ENCODE peak calls at places on chromosome 15, in ten cellular contexts. L is fibroblast of pulmonary artery, M is AG04450, X is brain microvascular endothelial cell, Z is H9, O is cardiac fibroblast, U is osteocyte, D is heart left ventricle, A is GM20000, N is nephron progenitor cell. G is an unnamed sample.

GRCh38 chr15:58517682-58518525 is 86.1 kb downstream of the LIPC start:
- DNase-seq in O (no peak), A (peak), Z (no peak), X (no peak), D (no peak), U (no peak), L (no peak), M (no peak), N (no peak), G (no peak)

GRCh38 chr15:33720952-33721351 is 247.3 kb upstream of the CHRM5 start:
- DNase-seq in D (no peak), U (no peak), O (peak), Z (no peak), N (no peak), L (peak), M (no peak), A (no peak), X (peak), G (no peak)

GRCh38 chr15:36831125-36831914 is 251.9 kb downstream of the CDIN1 start:
- DNase-seq in O (no peak), A (peak), N (no peak), L (peak), U (no peak), Z (no peak), M (peak), X (peak), D (no peak), G (no peak)

GRCh38 chr15:90400759-90401314 is 12.8 kb downstream of the IQGAP1 start:
- DNase-seq in X (peak), A (peak), L (peak), O (peak), U (peak), D (peak), M (peak), N (peak), Z (peak), G (no peak)

GRCh38 chr15:90774731-90775521 is 57.8 kb downstream of the BLM start:
- DNase-seq in L (peak), A (no peak), U (no peak), O (no peak), Z (no peak), M (peak), X (peak), D (no peak), N (no peak), G (no peak)

GRCh38 chr15:58146734-58147133 is 8.6 kb downstream of the AQP9 start:
- DNase-seq in L (no peak), O (peak), Z (no peak), D (no peak), U (no peak), N (no peak), X (no peak), M (no peak), A (no peak), G (no peak)

GRCh38 chr15:99128411-99128810 is 23.5 kb downstream of the SYNM start:
- DNase-seq in A (no peak), U (no peak), O (no peak), Z (no peak), M (no peak), N (no peak), D (no peak), X (no peak), L (no peak), G (no peak)

GRCh38 chr15:74214324-74215021 is 11.9 kb upstream of the STRA6 start:
- DNase-seq in Z (no peak), M (no peak), O (no peak), D (no peak), X (no peak), N (no peak), U (no peak), L (no peak), A (no peak), G (no peak)

GRCh38 chr15:74464216-74464615 is 3.3 kb upstream of the UBL7 start:
- DNase-seq in Z (no peak), M (no peak), X (no peak), D (no peak), L (no peak), O (no peak), N (no peak), A (no peak), U (no peak), G (no peak)

GRCh38 chr15:60044636-60045273 is 40.6 kb downstream of the FOXB1 start:
- DNase-seq in N (no peak), M (no peak), Z (no peak), A (no peak), L (no peak), U (no peak), D (no peak), O (no peak), X (no peak), G (no peak)

GRCh38 chr15:86505951-86506350 is 426.3 kb downstream of the AGBL1 start:
- DNase-seq in D (no peak), O (no peak), L (no peak), Z (no peak), X (no peak), A (no peak), U (no peak), N (no peak), M (no peak), G (no peak)

GRCh38 chr15:59203572-59203971 is 3.1 kb upstream of the LDHAL6B start:
- DNase-seq in M (no peak), N (no peak), Z (no peak), U (no peak), O (no peak), A (no peak), X (no peak), D (no peak), L (no peak), G (no peak)

GRCh38 chr15:97078556-97078955 is 748.1 kb downstream of the NR2F2 start:
- DNase-seq in X (no peak), N (no peak), O (no peak), A (no peak), Z (no peak), L (no peak), U (no peak), D (no peak), M (no peak), G (no peak)

GRCh38 chr15:61840090-61840489 is 220.2 kb downstream of the VPS13C start:
- DNase-seq in D (no peak), U (no peak), X (no peak), A (no peak), M (no peak), O (no peak), L (no peak), Z (no peak), N (no peak), G (no peak)

GRCh38 chr15:99155961-99156443 is 51.1 kb downstream of the SYNM start:
- DNase-seq in L (no peak), D (no peak), M (no peak), Z (no peak), A (no peak), O (peak), U (no peak), N (no peak), X (no peak), G (no peak)

GRCh38 chr15:37979597-37979996 is 45.2 kb downstream of the TMCO5A start:
- DNase-seq in A (no peak), U (no peak), M (no peak), O (no peak), X (no peak), N (no peak), D (no peak), L (no peak), Z (no peak), G (no peak)

GRCh38 chr15:83897037-83897436 is 243.1 kb downstream of the ADAMTSL3 start:
- DNase-seq in X (no peak), U (no peak), D (no peak), L (no peak), A (no peak), M (no peak), O (no peak), Z (no peak), N (no peak), G (no peak)

GRCh38 chr15:77840962-77841361 is 208.2 kb upstream of the LINGO1 start:
- DNase-seq in M (peak), A (no peak), N (no peak), D (no peak), L (peak), U (no peak), Z (peak), O (peak), X (peak), G (no peak)

GRCh38 chr15:85583404-85584390 is 203.3 kb downstream of the AKAP13 start:
- DNase-seq in L (no peak), U (no peak), Z (no peak), M (no peak), D (peak), X (no peak), O (peak), N (peak), A (peak), G (peak)

GRCh38 chr15:73934281-73934680 is 8.0 kb downstream of the LOXL1 start:
- DNase-seq in D (no peak), A (no peak), U (no peak), N (no peak), X (no peak), L (no peak), Z (no peak), O (no peak), M (no peak), G (no peak)

GRCh38 chr15:27865926-27866325 is 233.2 kb downstream of the OCA2 start:
- DNase-seq in M (no peak), O (no peak), D (no peak), L (no peak), X (no peak), Z (no peak), U (peak), A (no peak), N (no peak), G (no peak)

GRCh38 chr15:63312286-63312685 is 34.9 kb downstream of the APH1B start:
- DNase-seq in D (no peak), A (no peak), X (no peak), L (no peak), Z (no peak), M (no peak), N (no peak), O (no peak), U (no peak), G (no peak)

GRCh38 chr15:89329329-89330084 is 5.1 kb downstream of the POLG start:
- DNase-seq in X (no peak), U (no peak), Z (no peak), L (no peak), D (no peak), N (no peak), A (no peak), O (no peak), M (no peak), G (no peak)

GRCh38 chr15:41804920-41805666 is 22.8 kb upstream of the JMJD7 start:
- DNase-seq in U (no peak), X (no peak), Z (no peak), N (no peak), A (no peak), L (no peak), M (no peak), D (no peak), O (no peak), G (no peak)

GRCh38 chr15:75342221-75342620 is 4.6 kb upstream of the NEIL1 start:
- DNase-seq in L (no peak), O (no peak), A (no peak), Z (no peak), D (no peak), U (no peak), X (no peak), N (no peak), M (no peak), G (no peak)

GRCh38 chr15:43518073-43518761 is 809 bp downstream of the MAP1A start:
- DNase-seq in D (peak), U (no peak), L (peak), N (peak), Z (peak), X (no peak), A (no peak), O (peak), M (no peak), G (no peak)

GRCh38 chr15:68442041-68442440 is 10.1 kb upstream of the ITGA11 start:
- DNase-seq in L (no peak), O (no peak), U (peak), M (no peak), X (no peak), A (no peak), Z (peak), D (no peak), N (no peak), G (no peak)

GRCh38 chr15:80823120-80823519 is 44.0 kb downstream of the CEMIP start:
- DNase-seq in M (no peak), O (no peak), N (no peak), X (no peak), U (no peak), Z (peak), D (no peak), A (no peak), L (no peak), G (no peak)

GRCh38 chr15:88982304-88982945 is 69.2 kb upstream of the MFGE8 start:
- DNase-seq in A (peak), Z (no peak), L (peak), O (peak), N (no peak), U (peak), D (peak), M (no peak), X (peak), G (no peak)

GRCh38 chr15:75446146-75446545 is 5.3 kb downstream of the SIN3A start:
- DNase-seq in D (no peak), A (no peak), U (no peak), L (no peak), X (no peak), M (no peak), N (no peak), O (no peak), Z (no peak), G (no peak)

GRCh38 chr15:65824031-65824743 is 32.1 kb upstream of the DENND4A start:
- DNase-seq in M (no peak), Z (peak), O (peak), A (peak), U (peak), X (peak), L (peak), D (peak), N (peak), G (no peak)

GRCh38 chr15:64938192-64938591 is 26.5 kb downstream of the ANKDD1A start:
- DNase-seq in X (peak), L (peak), O (peak), Z (no peak), U (peak), A (no peak), D (no peak), N (no peak), M (no peak), G (no peak)

GRCh38 chr15:99343836-99344551 is 92.7 kb downstream of the LRRC28 start:
- DNase-seq in O (peak), M (no peak), Z (peak), X (no peak), U (no peak), D (peak), N (peak), L (peak), A (peak), G (no peak)

GRCh38 chr15:67130166-67130565 is 64.8 kb downstream of the SMAD3 start:
- DNase-seq in O (no peak), Z (no peak), X (no peak), L (no peak), D (no peak), N (no peak), M (no peak), A (no peak), U (no peak), G (no peak)

GRCh38 chr15:57440799-57441198 is 64.5 kb downstream of the CGNL1 start:
- DNase-seq in L (peak), Z (no peak), U (no peak), M (peak), D (no peak), A (no peak), N (no peak), X (peak), O (peak), G (no peak)

GRCh38 chr15:25783607-25784131 is 79.5 kb downstream of the ATP10A start:
- DNase-seq in D (no peak), L (peak), Z (peak), M (no peak), X (no peak), O (peak), A (no peak), N (peak), U (no peak), G (no peak)
- TF ChIP-seq CTCF in D (peak), L (peak), Z (peak), M (peak), X (peak), O (peak), A (peak), N (peak), U (peak), G (no peak)

GRCh38 chr15:82186748-82187415 is 75.7 kb downstream of the EFL1 start:
- DNase-seq in L (no peak), A (peak), O (no peak), N (no peak), X (no peak), M (no peak), U (no peak), D (no peak), Z (no peak), G (no peak)

GRCh38 chr15:82184776-82185175 is 77.8 kb downstream of the EFL1 start:
- DNase-seq in M (no peak), O (no peak), D (no peak), X (no peak), A (no peak), L (no peak), Z (no peak), U (no peak), N (no peak), G (no peak)

GRCh38 chr15:82184355-82184754 is 78.2 kb downstream of the EFL1 start:
- DNase-seq in L (no peak), D (no peak), A (no peak), X (no peak), M (no peak), Z (no peak), O (no peak), U (no peak), N (no peak), G (no peak)

GRCh38 chr15:82186161-82186560 is 76.4 kb downstream of the EFL1 start:
- DNase-seq in U (no peak), X (no peak), A (no peak), D (no peak), M (no peak), Z (no peak), O (no peak), N (no peak), L (no peak), G (no peak)

GRCh38 chr15:82183121-82184031 is 79.2 kb downstream of the EFL1 start:
- DNase-seq in O (peak), D (no peak), X (peak), M (peak), L (peak), N (no peak), A (no peak), Z (no peak), U (no peak), G (no peak)
- TF ChIP-seq CTCF in O (no peak), D (no peak), X (no peak), M (no peak), L (no peak), N (no peak), A (no peak), Z (no peak), U (no peak), G (no peak)

GRCh38 chr15:93019091-93019490 is 69.9 kb downstream of the RGMA start:
- DNase-seq in D (no peak), N (no peak), O (no peak), Z (no peak), L (no peak), A (no peak), M (no peak), U (no peak), X (no peak), G (no peak)

GRCh38 chr15:93020976-93021772 is 67.8 kb downstream of the RGMA start:
- DNase-seq in Z (no peak), D (no peak), X (no peak), U (no peak), N (no peak), A (no peak), L (no peak), M (no peak), O (no peak), G (no peak)

GRCh38 chr15:93017521-93017920 is 71.5 kb downstream of the RGMA start:
- DNase-seq in O (peak), X (no peak), A (no peak), Z (no peak), D (no peak), N (no peak), U (no peak), M (no peak), L (peak), G (no peak)

GRCh38 chr15:93019971-93020370 is 69.0 kb downstream of the RGMA start:
- DNase-seq in N (no peak), M (no peak), X (no peak), D (no peak), O (no peak), Z (no peak), L (no peak), A (no peak), U (no peak), G (no peak)

DNA sequence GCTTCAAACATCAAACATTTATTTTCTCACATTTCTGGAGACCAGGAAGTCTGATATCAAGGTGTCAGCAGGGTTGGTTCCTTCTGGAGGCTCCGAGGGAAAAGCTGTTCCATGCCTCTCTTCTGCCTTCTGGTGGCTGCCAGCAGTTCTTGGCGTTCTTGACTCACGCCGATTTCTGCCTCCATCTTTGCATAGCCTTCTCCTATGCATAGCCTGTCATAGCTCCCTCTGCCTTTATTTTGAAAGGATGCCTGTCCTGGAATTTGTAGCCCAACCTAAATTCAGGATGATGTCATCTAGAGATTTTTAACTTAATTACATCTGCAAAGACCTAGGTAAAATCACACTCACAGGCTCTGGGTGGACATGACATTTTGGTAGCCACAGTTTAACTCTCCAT is 70.4 kb downstream of the RGMA start:
- DNase-seq in D (no peak), X (no peak), L (peak), O (peak), U (no peak), A (no peak), N (no peak), M (no peak), Z (no peak), G (no peak)
- TF ChIP-seq CTCF in D (no peak), X (peak), L (peak), O (peak), U (peak), A (no peak), N (no peak), M (peak), Z (peak), G (no peak)

GRCh38 chr15:24760066-24760465 is 84.5 kb downstream of the NPAP1 start:
- DNase-seq in U (no peak), X (no peak), Z (no peak), M (no peak), L (no peak), A (no peak), O (no peak), N (no peak), D (no peak), G (no peak)

GRCh38 chr15:24766511-24767133 is 91.0 kb downstream of the NPAP1 start:
- DNase-seq in D (no peak), M (no peak), A (no peak), Z (no peak), X (no peak), O (no peak), N (no peak), L (no peak), U (no peak), G (no peak)

GRCh38 chr15:24764375-24765171 is 89.0 kb downstream of the NPAP1 start:
- DNase-seq in Z (no peak), L (no peak), A (no peak), O (no peak), M (no peak), N (no peak), X (no peak), U (no peak), D (no peak), G (no peak)

GRCh38 chr15:24763891-24764290 is 88.3 kb downstream of the NPAP1 start:
- DNase-seq in D (no peak), L (no peak), N (no peak), M (no peak), U (no peak), O (no peak), A (no peak), Z (no peak), X (no peak), G (no peak)

GRCh38 chr15:24761704-24762302 is 86.2 kb downstream of the NPAP1 start:
- DNase-seq in Z (no peak), O (peak), N (no peak), X (no peak), D (no peak), U (no peak), A (peak), M (no peak), L (peak), G (no peak)
- TF ChIP-seq CTCF in Z (peak), O (peak), N (peak), X (peak), D (peak), U (peak), A (no peak), M (peak), L (peak), G (no peak)